ENCODE peak calls at places on chromosome 12, in four cellular contexts. J, S, U and R are unnamed samples. For H3K4me1, the result is how much of the 10 kb centered on the place peaks cover.

GRCh38 chr12:54041097-54041690 is 8.3 kb downstream of the HOXC5 start:
- DNase-seq in J (no peak), S (no peak), U (no peak), R (no peak)

GRCh38 chr12:131321988-131322387 is 368.3 kb downstream of the ADGRD1 start:
- DNase-seq in J (no peak), S (no peak), U (no peak), R (no peak)

GRCh38 chr12:29273178-29273843 is 107.7 kb downstream of the ERGIC2 start:
- DNase-seq in J (no peak), S (no peak), U (no peak), R (no peak)

GRCh38 chr12:62726471-62726980 is 208.4 kb downstream of the PPM1H start:
- DNase-seq in J (no peak), S (no peak), U (no peak), R (no peak)

GRCh38 chr12:7503686-7504085 is at the start of gene CD163:
- DNase-seq in J (no peak), S (no peak), U (no peak), R (no peak)

GRCh38 chr12:88884600-88884999 is 304.3 kb upstream of the KITLG start:
- DNase-seq in J (no peak), S (no peak), U (no peak), R (no peak)

GRCh38 chr12:111276189-111276588 is 92.7 kb downstream of the PHETA1 start:
- DNase-seq in J (no peak), S (no peak), U (no peak), R (no peak)

GRCh38 chr12:93657076-93657475 is 20.1 kb upstream of the CRADD start:
- DNase-seq in J (no peak), S (no peak), U (no peak), R (no peak)

GRCh38 chr12:81502912-81503695 is 256.0 kb downstream of the PPFIA2 start:
- DNase-seq in J (no peak), S (no peak), U (no peak), R (no peak)

GRCh38 chr12:110156766-110157165 is 32.6 kb downstream of the IFT81 start:
- DNase-seq in J (no peak), S (no peak), U (no peak), R (no peak)

GRCh38 chr12:24661657-24662096 is 287.2 kb downstream of the BCAT1 start:
- DNase-seq in J (no peak), S (no peak), U (peak), R (no peak)

GRCh38 chr12:57775563-57776246 is 3.3 kb downstream of the EEF1AKMT3 start:
- DNase-seq in J (no peak), S (no peak), U (no peak), R (no peak)

GRCh38 chr12:77957034-77957433 is 126.3 kb downstream of the NAV3 start:
- DNase-seq in J (no peak), S (no peak), U (no peak), R (no peak)

GRCh38 chr12:69739287-69740191 is 879 bp downstream of the RAB3IP start:
- DNase-seq in J (peak), S (peak), U (peak), R (no peak)

GRCh38 chr12:67747869-67748760 is 99.6 kb downstream of the DYRK2 start:
- DNase-seq in J (peak), S (no peak), U (peak), R (no peak)

GRCh38 chr12:99529966-99530365 is 117.6 kb upstream of the GARIN6 start:
- DNase-seq in J (no peak), S (no peak), U (no peak), R (no peak)

GRCh38 chr12:106941481-106942156 is 14.1 kb upstream of the TMEM263 start:
- DNase-seq in J (no peak), S (peak), U (peak), R (no peak)

GRCh38 chr12:14048949-14049545 is 67.6 kb upstream of the GRIN2B start:
- DNase-seq in J (no peak), S (no peak), U (no peak), R (no peak)

GRCh38 chr12:57008113-57008687 is 1.9 kb upstream of the ZBTB39 start:
- DNase-seq in J (peak), S (peak), U (peak), R (peak)

GRCh38 chr12:67501362-67501761 is 147.2 kb upstream of the DYRK2 start:
- DNase-seq in J (no peak), S (no peak), U (no peak), R (no peak)

GRCh38 chr12:121388421-121388981 is 11.4 kb upstream of the RNF34 start:
- DNase-seq in J (no peak), S (peak), U (peak), R (no peak)

GRCh38 chr12:124088232-124088907 is 115.4 kb downstream of the ZNF664 start:
- DNase-seq in J (no peak), S (no peak), U (no peak), R (no peak)

GRCh38 chr12:19285793-19286448 is 153.4 kb upstream of the AEBP2 start:
- DNase-seq in J (no peak), S (no peak), U (peak), R (no peak)

GRCh38 chr12:68239309-68239708 is 13.7 kb upstream of the IL26 start:
- DNase-seq in J (no peak), S (no peak), U (no peak), R (no peak)

GRCh38 chr12:95326450-95326849 is 108.8 kb downstream of the VEZT start:
- DNase-seq in J (no peak), S (no peak), U (peak), R (no peak)

GRCh38 chr12:130364578-130364977 is 26.9 kb downstream of the PIWIL1 start:
- DNase-seq in J (no peak), S (no peak), U (no peak), R (no peak)

GRCh38 chr12:25272937-25273526 is 22.3 kb upstream of the KRAS start:
- DNase-seq in J (no peak), S (no peak), U (no peak), R (no peak)

GRCh38 chr12:98453070-98453469 is 62.3 kb upstream of the TMPO start:
- DNase-seq in J (no peak), S (no peak), U (no peak), R (no peak)

GRCh38 chr12:7439579-7440505 is 4.1 kb downstream of the CD163L1 start:
- DNase-seq in J (no peak), S (peak), U (no peak), R (no peak)

GRCh38 chr12:13173537-13173936 is 23.0 kb upstream of the EMP1 start:
- DNase-seq in J (peak), S (no peak), U (no peak), R (no peak)

GRCh38 chr12:63294327-63294632 is 143.3 kb upstream of the AVPR1A start:
- DNase-seq in J (peak), S (no peak), U (peak), R (no peak)

GRCh38 chr12:122182887-122183587 is at the start of gene LRRC43:
- DNase-seq in J (no peak), S (no peak), U (no peak), R (no peak)

GRCh38 chr12:58811346-58811745 is 109.0 kb downstream of the LRIG3 start:
- DNase-seq in J (no peak), S (no peak), U (no peak), R (no peak)

GRCh38 chr12:132633398-132633797 is 14.8 kb downstream of the P2RX2 start:
- DNase-seq in J (no peak), S (no peak), U (no peak), R (no peak)

GRCh38 chr12:3885179-3886094 is 12.2 kb upstream of the PARP11 start:
- DNase-seq in J (peak), S (no peak), U (peak), R (peak)

GRCh38 chr12:121774968-121775474 is 18.5 kb downstream of the RHOF start:
- DNase-seq in J (no peak), S (no peak), U (no peak), R (no peak)

GRCh38 chr12:2513141-2514037 is 281.4 kb upstream of the FKBP4 start:
- DNase-seq in J (no peak), S (no peak), U (no peak), R (no peak)

GRCh38 chr12:2509137-2509536 is 285.6 kb upstream of the FKBP4 start:
- DNase-seq in J (no peak), S (no peak), U (no peak), R (no peak)

GRCh38 chr12:2510066-2510465 is 284.7 kb upstream of the FKBP4 start:
- DNase-seq in J (no peak), S (no peak), U (no peak), R (no peak)

DNA sequence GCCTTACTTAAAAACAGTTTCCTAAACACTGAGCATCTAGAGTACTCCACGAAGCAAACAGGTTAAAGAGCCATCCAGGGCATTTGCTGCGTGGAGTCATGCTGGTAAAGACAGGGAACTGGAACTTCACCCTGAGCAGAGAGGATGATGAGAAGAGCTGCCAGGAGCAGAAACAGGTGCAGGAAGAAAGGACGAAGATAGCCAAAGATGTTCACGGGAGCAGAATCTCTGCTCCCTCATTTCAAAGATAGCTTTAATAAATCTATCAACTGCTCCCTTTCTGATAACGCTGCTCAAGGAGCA is 280.8 kb upstream of the FKBP4 start:
- DNase-seq in J (no peak), S (no peak), U (no peak), R (no peak)
- TF ChIP-seq TCF7L2 in J (no peak), S (no peak), U (no peak), R (no peak)

GRCh38 chr12:48969847-48970701 is 1.5 kb downstream of the WNT10B start:
- DNase-seq in J (no peak), S (peak), U (no peak), R (no peak)

GRCh38 chr12:48968467-48968866 is 3.1 kb downstream of the WNT10B start:
- DNase-seq in J (no peak), S (no peak), U (no peak), R (no peak)

GRCh38 chr12:48966177-48966890 is 5.2 kb downstream of the WNT10B start:
- DNase-seq in J (no peak), S (no peak), U (no peak), R (no peak)

GRCh38 chr12:48969160-48969771 is 2.3 kb downstream of the WNT10B start:
- DNase-seq in J (no peak), S (no peak), U (no peak), R (no peak)

GRCh38 chr12:48968004-48968403 is 3.5 kb downstream of the WNT10B start:
- DNase-seq in J (no peak), S (no peak), U (no peak), R (no peak)
- H3K4me1 ChIP-seq in J (under half), S (under half), U (under half), R (under half)

GRCh38 chr12:103868215-103868614 is 27.2 kb upstream of the NT5DC3 start:
- DNase-seq in J (no peak), S (no peak), U (no peak), R (no peak)
- TF ChIP-seq TCF7L2 in J (no peak), S (no peak), U (no peak), R (no peak)

GRCh38 chr12:2834581-2835491 is at the start of gene NRIP2:
- DNase-seq in J (no peak), S (no peak), U (no peak), R (no peak)
- H3K4me1 ChIP-seq in J (under half), S (under half), U (under half), R (under half)

DNA sequence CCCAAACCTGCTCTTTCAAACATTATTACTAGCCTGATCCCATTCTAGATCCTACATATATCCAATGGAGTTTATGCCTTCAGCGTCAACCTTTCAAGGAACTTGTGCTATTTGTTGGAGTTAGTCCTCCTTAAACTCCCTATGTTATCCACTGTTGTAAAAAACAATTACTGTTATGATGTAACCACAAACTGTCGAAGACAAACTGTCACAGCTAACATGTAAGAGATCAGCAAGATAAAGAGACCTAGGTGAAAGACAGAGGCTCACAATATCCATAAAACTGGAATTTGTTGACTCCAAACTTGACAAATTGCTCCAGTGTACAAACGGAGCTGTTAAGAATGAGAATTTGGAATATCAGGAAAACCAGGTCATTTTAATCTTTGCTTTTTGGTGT is 70.7 kb downstream of the CDK17 start:
- DNase-seq in J (no peak), S (peak), U (no peak), R (no peak)
- TF ChIP-seq TCF7L2 in J (no peak), S (no peak), U (no peak), R (no peak)

GRCh38 chr12:11876301-11876700 is 194.4 kb upstream of the BCL2L14 start:
- DNase-seq in J (no peak), S (no peak), U (no peak), R (no peak)
- H3K4me1 ChIP-seq in J (under half), S (under half), U (under half), R (under half)

DNA sequence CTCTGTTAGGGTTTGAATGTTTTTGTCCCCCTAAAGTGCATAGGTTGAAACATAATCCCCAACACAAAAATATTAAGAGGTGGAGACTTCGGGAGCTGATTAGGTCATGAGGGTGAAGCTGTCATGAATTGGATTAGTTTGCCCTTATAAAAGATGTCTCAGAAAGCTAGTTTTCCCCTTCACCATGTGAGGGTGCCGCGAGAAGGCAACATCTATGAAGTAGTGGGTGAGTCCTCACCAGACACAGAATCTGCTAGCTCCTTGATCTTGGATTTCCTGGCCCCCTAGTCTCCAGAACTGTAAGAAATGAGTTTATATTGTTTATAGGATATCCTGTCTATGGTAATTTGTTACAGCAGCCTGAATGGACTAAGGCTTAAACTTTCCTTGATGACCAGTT is 301.5 kb upstream of the ATP2B1 start:
- DNase-seq in J (no peak), S (no peak), U (no peak), R (no peak)
- TF ChIP-seq TCF7L2 in J (no peak), S (no peak), U (no peak), R (no peak)

GRCh38 chr12:52245259-52245961 is 12.4 kb downstream of the KRT7 start:
- DNase-seq in J (no peak), S (no peak), U (no peak), R (no peak)

GRCh38 chr12:52248541-52249035 is 15.5 kb downstream of the KRT7 start:
- DNase-seq in J (no peak), S (no peak), U (no peak), R (no peak)

GRCh38 chr12:52247622-52248540 is 14.8 kb downstream of the KRT7 start:
- DNase-seq in J (no peak), S (no peak), U (no peak), R (no peak)

GRCh38 chr12:52245962-52246577 is 13.0 kb downstream of the KRT7 start:
- DNase-seq in J (no peak), S (no peak), U (no peak), R (no peak)

DNA sequence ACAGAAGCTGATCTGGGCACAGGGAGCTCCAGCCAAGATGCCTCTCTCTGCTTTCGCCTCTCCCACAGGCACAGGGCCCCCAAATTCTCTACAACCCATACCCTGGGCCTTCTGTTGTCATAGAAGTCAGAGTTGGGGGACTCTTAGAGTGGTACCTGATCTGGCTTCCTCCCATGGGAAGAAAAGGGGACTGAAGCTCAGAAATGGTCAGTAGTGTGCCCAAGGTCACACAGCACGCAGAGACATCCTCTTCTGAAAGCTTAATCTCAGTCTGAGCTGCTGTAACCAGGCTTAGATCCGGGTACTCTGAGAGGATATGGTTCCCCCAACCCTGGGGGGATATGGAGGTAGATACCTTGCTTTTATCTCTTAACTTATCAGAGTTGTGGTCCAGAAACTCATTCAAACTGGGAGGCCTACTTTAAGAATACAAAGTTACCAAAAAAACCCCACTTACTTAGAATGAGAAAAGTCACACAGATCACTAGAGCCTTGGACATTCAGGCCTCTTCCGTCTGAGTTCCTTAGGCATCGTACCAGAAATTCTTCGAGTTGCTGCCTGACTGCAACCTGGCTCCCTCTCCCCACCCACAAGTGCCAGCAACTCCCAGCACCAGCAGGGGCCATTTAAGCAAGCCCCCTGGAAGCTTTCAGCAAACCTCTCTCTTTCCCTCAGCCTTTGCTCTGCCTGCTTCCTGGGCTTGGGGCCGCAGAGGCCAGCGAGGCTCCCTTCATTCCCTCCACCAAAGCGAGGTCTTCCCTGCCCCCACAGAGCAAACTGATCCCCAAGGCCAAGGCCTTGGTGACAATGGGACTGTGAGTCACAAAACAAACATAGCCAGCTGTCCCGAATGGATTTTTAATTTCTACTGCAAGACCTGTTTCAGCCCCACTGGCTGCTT is 13.9 kb downstream of the KRT7 start:
- DNase-seq in J (peak), S (no peak), U (peak), R (no peak)
- H3K4me1 ChIP-seq in J (half or more), S (under half), U (under half), R (half or more)